ENCODE peak calls at places on chromosome 15, in six cellular contexts. D is activated T-helper 1 cell treated with anti-CD3 and anti-CD28 coated beads, Interleukin-12 subunit alpha, Interleukin-12 subunit beta, Interleukin-2, Interleukin-4 antibody, amounts not matched to agents 30 ng/mL and 10 ng/mL and 1 ng/mL, durations not matched to agents 14 hours and 24 hours and 36 hours; F is activated CD8-positive, alpha-beta memory T cell treated with anti-CD3 and anti-CD28 coated beads for 1 hour; S is lung; T is NCI-H1092 treated with DMSO at 0.1 percent for 48 hours; G is kidney tubule cell. A is an unnamed sample.

GRCh38 chr15:68278345-68279217 is 1.0 kb downstream of the FEM1B start:
- DNase-seq in D (no peak), F (peak), S (no peak), T (peak), G (no peak), A (peak)

GRCh38 chr15:66692391-66692790 is 9.6 kb upstream of the SMAD6 start:
- DNase-seq in D (no peak), F (no peak), S (no peak), T (no peak), G (no peak), A (no peak)

GRCh38 chr15:78979456-78980320 is 34.8 kb upstream of the CTSH start:
- DNase-seq in D (no peak), F (no peak), S (peak), T (peak), G (peak), A (peak)

GRCh38 chr15:28992340-28992864 is 106.6 kb downstream of the APBA2 start:
- DNase-seq in D (no peak), F (no peak), S (no peak), T (no peak), G (no peak), A (no peak)

GRCh38 chr15:39756806-39757522 is 25.7 kb downstream of the FSIP1 start:
- DNase-seq in D (no peak), F (no peak), S (no peak), T (peak), G (peak), A (peak)

GRCh38 chr15:88377509-88377908 is 89.7 kb downstream of the MRPL46 start:
- DNase-seq in D (no peak), F (no peak), S (no peak), T (no peak), G (no peak), A (no peak)

GRCh38 chr15:90035095-90035834 is 34.1 kb downstream of the ZNF710 start:
- DNase-seq in D (no peak), F (no peak), S (peak), T (peak), G (peak), A (peak)

GRCh38 chr15:82058026-82058425 is 12.2 kb upstream of the MEX3B start:
- DNase-seq in D (no peak), F (no peak), S (no peak), T (no peak), G (no peak), A (no peak)

GRCh38 chr15:59276225-59277178 is 69.9 kb downstream of the LDHAL6B start:
- DNase-seq in D (no peak), F (no peak), S (no peak), T (no peak), G (peak), A (no peak)

GRCh38 chr15:69321041-69321554 is 22.4 kb downstream of the PAQR5 start:
- DNase-seq in D (no peak), F (no peak), S (no peak), T (no peak), G (no peak), A (no peak)

GRCh38 chr15:81939604-81940440 is 106.0 kb downstream of the MEX3B start:
- DNase-seq in D (no peak), F (no peak), S (no peak), T (no peak), G (peak), A (no peak)

GRCh38 chr15:78211189-78211921 is 23.0 kb downstream of the ACSBG1 start:
- DNase-seq in D (no peak), F (no peak), S (no peak), T (no peak), G (no peak), A (no peak)

GRCh38 chr15:77025471-77025901 is 30.6 kb downstream of the PSTPIP1 start:
- DNase-seq in D (no peak), F (no peak), S (no peak), T (no peak), G (no peak), A (no peak)

GRCh38 chr15:71654714-71655174 is 155.6 kb upstream of the NR2E3 start:
- DNase-seq in D (no peak), F (no peak), S (no peak), T (peak), G (no peak), A (no peak)

GRCh38 chr15:59420986-59421618 is 16.9 kb upstream of the FAM81A start:
- DNase-seq in D (no peak), F (no peak), S (no peak), T (no peak), G (no peak), A (no peak)

GRCh38 chr15:38486946-38487345 is 33.0 kb downstream of the FAM98B start:
- DNase-seq in D (no peak), F (no peak), S (no peak), T (no peak), G (no peak), A (no peak)

GRCh38 chr15:54500330-54500729 is 522.1 kb downstream of the UNC13C start:
- DNase-seq in D (no peak), F (no peak), S (no peak), T (no peak), G (no peak), A (no peak)

GRCh38 chr15:75455982-75456531 is 4.6 kb upstream of the SIN3A start:
- DNase-seq in D (peak), F (no peak), S (peak), T (no peak), G (peak), A (peak)

GRCh38 chr15:25684521-25685215 is 178.5 kb downstream of the ATP10A start:
- DNase-seq in D (no peak), F (no peak), S (no peak), T (no peak), G (peak), A (no peak)

GRCh38 chr15:76577879-76578512 is 241.4 kb downstream of the ISL2 start:
- DNase-seq in D (no peak), F (no peak), S (no peak), T (no peak), G (no peak), A (no peak)

GRCh38 chr15:51093488-51093864 is 1.2 kb downstream of the TNFAIP8L3 start:
- DNase-seq in D (no peak), F (no peak), S (no peak), T (no peak), G (no peak), A (no peak)

GRCh38 chr15:49644364-49644794 is 23.5 kb downstream of the DTWD1 start:
- DNase-seq in D (no peak), F (no peak), S (no peak), T (peak), G (no peak), A (peak)

GRCh38 chr15:64549860-64550259 is 89.5 kb downstream of the ZNF609 start:
- DNase-seq in D (no peak), F (no peak), S (no peak), T (no peak), G (no peak), A (no peak)

GRCh38 chr15:84603630-84604379 is 3.0 kb downstream of the ZSCAN2 start:
- DNase-seq in D (no peak), F (no peak), S (no peak), T (no peak), G (no peak), A (no peak)

GRCh38 chr15:85581495-85581894 is 201.1 kb downstream of the AKAP13 start:
- DNase-seq in D (peak), F (no peak), S (no peak), T (no peak), G (peak), A (no peak)

GRCh38 chr15:32100286-32100685 is 70.0 kb downstream of the CHRNA7 start:
- DNase-seq in D (no peak), F (no peak), S (no peak), T (no peak), G (no peak), A (no peak)

GRCh38 chr15:68375716-68376220 is 56.2 kb downstream of the ITGA11 start:
- DNase-seq in D (no peak), F (no peak), S (no peak), T (no peak), G (no peak), A (no peak)

GRCh38 chr15:64193971-64194370 is 31.1 kb upstream of the PPIB start:
- DNase-seq in D (no peak), F (no peak), S (no peak), T (no peak), G (no peak), A (no peak)

GRCh38 chr15:58340176-58340575 is 91.6 kb upstream of the LIPC start:
- DNase-seq in D (no peak), F (no peak), S (no peak), T (no peak), G (peak), A (no peak)

GRCh38 chr15:28889346-28889745 is 3.6 kb downstream of the APBA2 start:
- DNase-seq in D (no peak), F (no peak), S (no peak), T (no peak), G (no peak), A (no peak)

GRCh38 chr15:51878446-51879386 is 49.3 kb downstream of the TMOD3 start:
- DNase-seq in D (no peak), F (no peak), S (no peak), T (no peak), G (peak), A (no peak)

A was measured in NCI-H345.